ENCODE peak calls at places on chromosomes 2 and 18, in nine cellular contexts. T, G, H, I, S, O, C, Z and U are unnamed samples.

GRCh38 chr18:24678626-24679025 is 218.2 kb downstream of the HRH4 start:
- DNase-seq in T (no peak), G (no peak), H (no peak), I (no peak), S (no peak), O (no peak), C (peak; percentile 16), Z (no peak), U (no peak)

GRCh38 chr2:199830531-199830930 is 20.5 kb downstream of the FTCDNL1 start:
- DNase-seq in T (no peak), G (no peak), H (no peak), I (no peak), S (no peak), O (no peak), C (no peak), Z (no peak), U (no peak)

GRCh38 chr2:149360106-149360505 is 29.7 kb downstream of the LYPD6 start:
- DNase-seq in T (no peak), G (no peak), H (no peak), I (no peak), S (no peak), O (no peak), C (no peak), Z (no peak), U (no peak)

GRCh38 chr2:153873062-153874048 is 1.6 kb downstream of the GALNT13 start:
- DNase-seq in T (no peak), G (no peak), H (peak; percentile 49), I (no peak), S (peak; percentile 53), O (no peak), C (no peak), Z (no peak), U (peak; percentile 26)

GRCh38 chr2:203498161-203498560 is 36.9 kb downstream of the RAPH1 start:
- DNase-seq in T (peak; percentile 60), G (no peak), H (no peak), I (no peak), S (no peak), O (peak; percentile 47), C (peak; percentile 77), Z (no peak), U (no peak)

GRCh38 chr18:37476182-37476581 is 89.4 kb downstream of the CELF4 start:
- DNase-seq in T (no peak), G (peak; percentile 52), H (no peak), I (no peak), S (peak; percentile 68), O (peak; percentile 9), C (peak; percentile 9), Z (no peak), U (no peak)

GRCh38 chr2:230130668-230131364 is 62.1 kb upstream of the SLC16A14 start:
- DNase-seq in T (no peak), G (peak; percentile 69), H (peak; percentile 92), I (peak; percentile 97), S (no peak), O (no peak), C (no peak), Z (peak; percentile 88), U (no peak)

GRCh38 chr2:233113114-233113452 is 52.9 kb downstream of the INPP5D start:
- DNase-seq in T (no peak), G (no peak), H (no peak), I (no peak), S (no peak), O (no peak), C (no peak), Z (no peak), U (no peak)

GRCh38 chr2:43459455-43459854 is 136.4 kb downstream of the THADA start:
- DNase-seq in T (no peak), G (no peak), H (no peak), I (no peak), S (no peak), O (no peak), C (peak; percentile 61), Z (no peak), U (no peak)

GRCh38 chr2:16264491-16264890 is 324.1 kb downstream of the MYCN start:
- DNase-seq in T (no peak), G (no peak), H (no peak), I (no peak), S (no peak), O (no peak), C (no peak), Z (no peak), U (no peak)

GRCh38 chr2:8984152-8984551 is 19.3 kb downstream of the MBOAT2 start:
- DNase-seq in T (no peak), G (no peak), H (no peak), I (no peak), S (no peak), O (no peak), C (no peak), Z (no peak), U (no peak)

GRCh38 chr2:27803046-27803445 is 31.5 kb downstream of the MRPL33 start:
- DNase-seq in T (no peak), G (no peak), H (no peak), I (no peak), S (no peak), O (no peak), C (no peak), Z (no peak), U (no peak)

GRCh38 chr2:75710220-75710576 is 517 bp downstream of the GCFC2 start:
- DNase-seq in T (no peak), G (no peak), H (no peak), I (no peak), S (no peak), O (no peak), C (no peak), Z (no peak), U (no peak)

GRCh38 chr2:11925295-11925694 is 178.9 kb downstream of the LPIN1 start:
- DNase-seq in T (no peak), G (no peak), H (no peak), I (no peak), S (no peak), O (no peak), C (no peak), Z (no peak), U (no peak)

GRCh38 chr2:9057939-9058761 is 54.7 kb upstream of the MBOAT2 start:
- DNase-seq in T (peak; percentile 31), G (peak; percentile 6), H (no peak), I (no peak), S (no peak), O (no peak), C (peak; percentile 69), Z (no peak), U (no peak)

GRCh38 chr18:63823516-63824219 is 48.5 kb downstream of the SERPINB7 start:
- DNase-seq in T (no peak), G (peak; percentile 18), H (no peak), I (no peak), S (peak; percentile 45), O (no peak), C (no peak), Z (no peak), U (peak; percentile 51)

GRCh38 chr2:96116879-96117533 is 635 bp upstream of the ADRA2B start:
- DNase-seq in T (no peak), G (peak; percentile 80), H (peak; percentile 84), I (no peak), S (peak; percentile 65), O (peak; percentile 85), C (peak; percentile 53), Z (no peak), U (peak; percentile 65)
- TF ChIP-seq CTCF in T (peak; percentile 54), G (peak; percentile 86), H (peak; percentile 72), I (peak; percentile 87), S (peak; percentile 75), O (peak; percentile 97), C (peak; percentile 64), Z (peak; percentile 91), U (peak; percentile 76)

GRCh38 chr2:15050483-15050882 is 418.0 kb downstream of the LRATD1 start:
- DNase-seq in T (no peak), G (no peak), H (no peak), I (no peak), S (no peak), O (no peak), C (peak; percentile 3), Z (no peak), U (no peak)

GRCh38 chr2:15043336-15044058 is 411.0 kb downstream of the LRATD1 start:
- DNase-seq in T (no peak), G (no peak), H (no peak), I (no peak), S (no peak), O (no peak), C (no peak), Z (no peak), U (no peak)

GRCh38 chr2:15047184-15047583 is 414.7 kb downstream of the LRATD1 start:
- DNase-seq in T (no peak), G (no peak), H (no peak), I (no peak), S (peak; percentile 49), O (no peak), C (no peak), Z (no peak), U (no peak)

GRCh38 chr2:15049096-15049993 is 416.8 kb downstream of the LRATD1 start:
- DNase-seq in T (no peak), G (no peak), H (no peak), I (no peak), S (no peak), O (no peak), C (no peak), Z (no peak), U (no peak)

DNA sequence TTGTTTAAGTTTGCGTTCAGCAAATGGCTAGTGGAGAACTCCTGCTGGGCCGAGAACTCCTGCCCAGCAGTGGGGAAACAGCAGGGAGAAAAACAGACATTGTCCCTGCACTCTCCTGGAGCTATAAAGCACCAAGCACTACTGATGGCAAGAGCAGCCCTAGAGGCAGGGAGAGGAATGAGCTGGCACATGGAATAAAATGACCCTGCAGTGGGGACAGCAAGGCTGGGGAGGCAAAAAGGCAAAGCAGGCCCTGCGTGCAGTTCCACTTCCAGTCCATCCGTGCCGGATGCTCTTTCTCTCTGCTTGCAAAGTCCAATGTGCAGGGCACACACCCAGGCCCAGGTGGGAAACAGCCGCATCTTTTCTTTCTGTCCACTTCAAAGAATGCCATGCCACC is 415.5 kb downstream of the LRATD1 start:
- DNase-seq in T (no peak), G (no peak), H (no peak), I (no peak), S (no peak), O (no peak), C (no peak), Z (no peak), U (no peak)
- TF ChIP-seq CTCF in T (no peak), G (no peak), H (no peak), I (no peak), S (no peak), O (no peak), C (no peak), Z (no peak), U (no peak)

GRCh38 chr18:11512096-11513030 is 97.0 kb upstream of the SLC35G4 start:
- DNase-seq in T (no peak), G (peak; percentile 32), H (no peak), I (peak; percentile 35), S (no peak), O (peak; percentile 11), C (peak; percentile 51), Z (no peak), U (no peak)
- TF ChIP-seq CTCF in T (peak; percentile 19), G (no peak), H (peak; percentile 51), I (peak; percentile 24), S (no peak), O (peak; percentile 60), C (peak; percentile 81), Z (no peak), U (no peak)

GRCh38 chr2:71995067-71995665 is 152.5 kb downstream of the CYP26B1 start:
- DNase-seq in T (peak; percentile 38), G (no peak), H (no peak), I (no peak), S (no peak), O (no peak), C (peak; percentile 8), Z (no peak), U (no peak)
- TF ChIP-seq CTCF in T (peak; percentile 39), G (no peak), H (peak; percentile 10), I (peak; percentile 34), S (no peak), O (peak; percentile 80), C (peak; percentile 55), Z (peak; percentile 47), U (peak; percentile 15)

GRCh38 chr2:39530423-39530866 is 93.4 kb upstream of the MAP4K3 start:
- DNase-seq in T (no peak), G (no peak), H (no peak), I (no peak), S (no peak), O (no peak), C (no peak), Z (no peak), U (no peak)
- TF ChIP-seq CTCF in T (no peak), G (no peak), H (no peak), I (peak; percentile 4), S (no peak), O (peak; percentile 31), C (no peak), Z (no peak), U (no peak)